ENCODE peak calls at places on chromosome 11, in eight cellular contexts. E is AG08395; K is T follicular helper cell; I is NCI-H1105 treated with DMSO at 0.1 percent for 48 hours; G is HTR-8/SVneo; Y is hypothalamus; D is CD4-positive, alpha-beta T cell; T is activated CD4-positive, alpha-beta T cell treated with anti-CD3 and anti-CD28 coated beads, Interleukin-2, amount 50 U/mL, for 4 hours. S is an unnamed sample.

GRCh38 chr11:39365809-39366436 is 2093.5 kb downstream of the LRRC4C start:
- DNase-seq in Y (no peak), T (no peak), I (no peak), E (no peak), D (no peak), G (peak; percentile 54), K (no peak), S (peak; percentile 71)

GRCh38 chr11:1470681-1471611 is 15.6 kb downstream of the MOB2 start:
- DNase-seq in I (no peak), G (no peak), K (no peak), E (no peak), Y (no peak), D (no peak), T (no peak), S (no peak)

GRCh38 chr11:92211576-92212167 is 12.9 kb upstream of the FAT3 start:
- DNase-seq in K (no peak), T (no peak), G (peak; percentile 27), D (no peak), E (peak; percentile 62), I (peak; percentile 14), Y (no peak), S (no peak)

GRCh38 chr11:75445315-75445953 is 12.4 kb upstream of the KLHL35 start:
- DNase-seq in I (peak; percentile 13), K (peak; percentile 54), T (peak; percentile 67), Y (peak; percentile 31), D (peak; percentile 76), G (peak; percentile 83), E (peak; percentile 75), S (peak; percentile 40)

GRCh38 chr11:44709966-44710365 is 16.8 kb upstream of the TSPAN18 start:
- DNase-seq in Y (no peak), I (no peak), D (no peak), G (no peak), T (no peak), E (peak; percentile 19), K (no peak), S (no peak)

GRCh38 chr11:70544774-70545625 is 146.7 kb downstream of the CTTN start:
- DNase-seq in G (no peak), E (peak; percentile 81), K (no peak), I (no peak), T (no peak), D (no peak), Y (no peak), S (no peak)

GRCh38 chr11:101061606-101062005 is 68.0 kb downstream of the PGR start:
- DNase-seq in D (no peak), G (no peak), T (no peak), Y (no peak), I (no peak), E (no peak), K (no peak), S (no peak)

GRCh38 chr11:96464695-96465307 is 75.0 kb downstream of the JRKL start:
- DNase-seq in T (no peak), D (no peak), G (peak; percentile 72), E (peak; percentile 84), I (peak; percentile 94), K (no peak), Y (no peak), S (no peak)

GRCh38 chr11:65185869-65186341 is 4.2 kb downstream of the CAPN1 start:
- DNase-seq in G (no peak), Y (no peak), D (no peak), E (no peak), K (no peak), T (no peak), I (no peak), S (no peak)

S was measured in trophoblast cell.